ENCODE peak calls at places on chromosomes 6 and 20, in nine cellular contexts. I is right atrium auricular region; T is HTR-8/SVneo; X is progenitor cell of endocrine pancreas; Q is iPS-NIHi11; B is cardiac muscle cell; C is stimulated activated CD8-positive, alpha-beta memory T cell treated with anti-CD3 and anti-CD28 coated beads, Interleukin-12 subunit alpha, Interleukin-12 subunit beta, amount 100 ng/mL, for 1 hour; G is PC-3; U is NCI-H345. N is an unnamed sample.

GRCh38 chr6:90729057-90729456 is 142.2 kb upstream of the MAP3K7 start:
- DNase-seq in B (no peak), U (no peak), Q (no peak), C (no peak), G (no peak), T (no peak), I (no peak), X (no peak), N (no peak)

GRCh38 chr6:35489995-35490791 is 6.7 kb downstream of the TEAD3 start:
- DNase-seq in U (no peak), X (peak; percentile 49), G (no peak), T (no peak), C (no peak), I (peak; percentile 77), B (peak; percentile 95), Q (peak; percentile 77), N (no peak)

GRCh38 chr6:146289816-146290588 is 253.6 kb upstream of the RAB32 start:
- DNase-seq in C (no peak), G (peak; percentile 52), Q (no peak), B (no peak), I (no peak), U (no peak), T (peak; percentile 10), X (no peak), N (no peak)

GRCh38 chr20:37343212-37343993 is 2.5 kb upstream of the SRC start:
- DNase-seq in Q (no peak), G (peak; percentile 57), T (no peak), C (no peak), X (no peak), B (no peak), U (no peak), I (no peak), N (no peak)

GRCh38 chr6:38169826-38170526 is 350.4 kb downstream of the ZFAND3 start:
- DNase-seq in I (no peak), T (no peak), Q (peak; percentile 78), C (no peak), B (no peak), X (no peak), G (no peak), U (peak; percentile 88), N (no peak)

GRCh38 chr6:162100091-162100490 is 627.5 kb downstream of the PRKN start:
- DNase-seq in X (no peak), U (no peak), G (no peak), C (no peak), Q (no peak), B (no peak), I (no peak), T (no peak), N (no peak)

GRCh38 chr6:46626228-46626909 is 26.2 kb downstream of the CYP39A1 start:
- DNase-seq in Q (peak; percentile 14), C (no peak), U (peak; percentile 24), T (peak; percentile 11), I (no peak), X (no peak), G (peak; percentile 73), B (peak; percentile 44), N (peak; percentile 59)

GRCh38 chr20:20887593-20888272 is 175.3 kb upstream of the RALGAPA2 start:
- DNase-seq in B (no peak), C (no peak), Q (peak; percentile 82), U (peak; percentile 71), T (no peak), I (no peak), G (no peak), X (no peak), N (no peak)

GRCh38 chr6:43604174-43604573 is 24.9 kb downstream of the GTPBP2 start:
- DNase-seq in U (no peak), Q (no peak), C (no peak), B (no peak), I (no peak), T (no peak), G (peak; percentile 75), X (no peak), N (no peak)

GRCh38 chr6:32183483-32184083 is 470 bp downstream of the AGER start:
- DNase-seq in Q (no peak), U (no peak), B (no peak), G (no peak), T (no peak), X (no peak), C (no peak), I (no peak), N (no peak)

GRCh38 chr6:113564401-113565161 is 292.6 kb upstream of the MARCKS start:
- DNase-seq in I (peak; percentile 82), G (no peak), Q (peak; percentile 82), X (peak; percentile 10), U (peak; percentile 89), T (peak; percentile 40), C (no peak), B (peak; percentile 95), N (no peak)

GRCh38 chr6:75657327-75657726 is 55.6 kb downstream of the SENP6 start:
- DNase-seq in G (no peak), T (no peak), X (no peak), B (no peak), I (no peak), C (no peak), Q (no peak), U (no peak), N (no peak)

GRCh38 chr6:95819461-95819860 is 196.3 kb upstream of the FUT9 start:
- DNase-seq in Q (no peak), C (no peak), U (no peak), B (no peak), I (no peak), T (no peak), X (no peak), G (no peak), N (no peak)

GRCh38 chr6:80197474-80197873 is 91.0 kb downstream of the BCKDHB start:
- DNase-seq in Q (no peak), X (no peak), U (no peak), T (no peak), G (no peak), C (no peak), I (no peak), B (no peak), N (no peak)

GRCh38 chr20:63697868-63698545 is 1.6 kb downstream of the TNFRSF6B start:
- DNase-seq in I (no peak), Q (peak; percentile 55), C (no peak), B (no peak), G (no peak), T (no peak), X (no peak), U (no peak), N (no peak)

GRCh38 chr6:148016013-148016412 is 326.6 kb upstream of the SASH1 start:
- DNase-seq in U (no peak), C (no peak), X (no peak), G (no peak), B (no peak), Q (no peak), I (no peak), T (no peak), N (no peak)

GRCh38 chr20:10505320-10506226 is 70.5 kb downstream of the SLX4IP start:
- DNase-seq in X (no peak), G (no peak), B (no peak), T (no peak), I (no peak), Q (no peak), U (no peak), C (no peak), N (peak; percentile 11)

GRCh38 chr6:13177617-13178506 is 150.5 kb downstream of the TBC1D7 start:
- DNase-seq in B (no peak), X (no peak), I (no peak), C (no peak), G (no peak), U (peak; percentile 2), T (no peak), Q (no peak), N (no peak)

GRCh38 chr6:53179961-53180651 is 31.5 kb upstream of the GCM1 start:
- DNase-seq in X (no peak), B (peak; percentile 17), T (no peak), U (peak; percentile 95), I (no peak), Q (no peak), G (no peak), C (peak; percentile 9), N (no peak)

GRCh38 chr6:57262491-57262890 is 40.4 kb upstream of the RAB23 start:
- DNase-seq in U (no peak), G (no peak), B (no peak), C (no peak), Q (no peak), X (no peak), T (no peak), I (peak; percentile 87), N (no peak)

GRCh38 chr20:22438926-22439325 is 145.4 kb downstream of the FOXA2 start:
- DNase-seq in T (no peak), I (no peak), Q (peak; percentile 31), G (peak; percentile 34), U (no peak), X (no peak), C (no peak), B (no peak), N (peak; percentile 7)

GRCh38 chr20:35611482-35611881 is 4.1 kb upstream of the SPAG4 start:
- DNase-seq in U (no peak), T (no peak), Q (no peak), I (no peak), X (no peak), G (no peak), C (no peak), B (no peak), N (no peak)

GRCh38 chr6:73580247-73581149 is 59.7 kb upstream of the EEF1A1 start:
- DNase-seq in T (peak; percentile 87), G (peak; percentile 95), X (peak; percentile 65), B (peak; percentile 54), C (peak; percentile 62), Q (peak; percentile 87), I (peak; percentile 92), U (no peak), N (peak; percentile 49)

GRCh38 chr20:62174021-62174804 is 8.6 kb upstream of the MTG2 start:
- DNase-seq in X (no peak), Q (no peak), U (no peak), I (no peak), T (no peak), G (no peak), B (no peak), C (no peak), N (no peak)

GRCh38 chr20:32961956-32962517 is 42.2 kb downstream of the SUN5 start:
- DNase-seq in Q (no peak), U (no peak), I (peak; percentile 21), B (no peak), G (no peak), X (no peak), T (no peak), C (no peak), N (no peak)

GRCh38 chr6:53604623-53605190 is 59.8 kb upstream of the GCLC start:
- DNase-seq in T (no peak), G (no peak), U (no peak), C (no peak), Q (no peak), I (no peak), B (no peak), X (no peak), N (no peak)

GRCh38 chr6:134754013-134754690 is 195.7 kb downstream of the ALDH8A1 start:
- DNase-seq in C (no peak), G (no peak), U (no peak), B (no peak), T (no peak), Q (no peak), I (no peak), X (no peak), N (no peak)

GRCh38 chr6:159715605-159716004 is 11.7 kb upstream of the WTAP start:
- DNase-seq in I (no peak), U (no peak), G (no peak), T (no peak), C (no peak), Q (no peak), X (no peak), B (no peak), N (no peak)

GRCh38 chr6:167968091-167968490 is 29.4 kb upstream of the KIF25 start:
- DNase-seq in G (peak; percentile 31), T (no peak), C (no peak), B (peak; percentile 34), X (no peak), I (no peak), U (peak; percentile 26), Q (peak; percentile 65), N (no peak)

GRCh38 chr6:7261030-7261841 is 51.8 kb downstream of the SSR1 start:
- DNase-seq in T (peak; percentile 96), C (peak; percentile 4), B (peak; percentile 94), U (peak; percentile 56), I (peak; percentile 91), X (peak; percentile 81), Q (peak; percentile 97), G (peak; percentile 95), N (peak; percentile 97)

GRCh38 chr20:61482425-61482887 is 230.4 kb downstream of the CDH4 start:
- DNase-seq in C (no peak), I (no peak), Q (no peak), X (no peak), T (no peak), G (no peak), B (no peak), U (no peak), N (no peak)

N was measured in T47D.